ENCODE peak calls at places on chromosomes 6 and 20, in six cellular contexts. K is CD8-positive, alpha-beta T cell; L is heart left ventricle; N is CD4-positive, alpha-beta T cell; S is RWPE1; R is hepatocyte. W is an unnamed sample.

GRCh38 chr6:167341665-167342655 is 17.1 kb downstream of the TTLL2 start:
- DNase-seq in K (no peak), L (no peak), N (no peak), S (no peak), R (peak), W (no peak)

GRCh38 chr20:44271915-44272663 is 25.0 kb downstream of the GDAP1L1 start:
- DNase-seq in K (no peak), L (no peak), N (no peak), S (no peak), R (no peak), W (no peak)

GRCh38 chr20:916125-916799 is at the start of gene ANGPT4:
- DNase-seq in K (no peak), L (no peak), N (no peak), S (no peak), R (no peak), W (no peak)

GRCh38 chr6:105901583-105901982 is 184.6 kb upstream of the PRDM1 start:
- DNase-seq in K (no peak), L (no peak), N (no peak), S (no peak), R (no peak), W (no peak)

GRCh38 chr20:45927071-45927878 is 7.2 kb upstream of the PCIF1 start:
- DNase-seq in K (no peak), L (no peak), N (no peak), S (no peak), R (no peak), W (no peak)

GRCh38 chr6:170221052-170221752 is 69.7 kb downstream of the DLL1 start:
- DNase-seq in K (no peak), L (no peak), N (no peak), S (no peak), R (no peak), W (peak)

GRCh38 chr20:22402550-22402949 is 181.8 kb downstream of the FOXA2 start:
- DNase-seq in K (no peak), L (no peak), N (no peak), S (no peak), R (no peak), W (no peak)

GRCh38 chr6:158684745-158685355 is 35.0 kb downstream of the SYTL3 start:
- DNase-seq in K (no peak), L (no peak), N (no peak), S (no peak), R (no peak), W (no peak)

DNA sequence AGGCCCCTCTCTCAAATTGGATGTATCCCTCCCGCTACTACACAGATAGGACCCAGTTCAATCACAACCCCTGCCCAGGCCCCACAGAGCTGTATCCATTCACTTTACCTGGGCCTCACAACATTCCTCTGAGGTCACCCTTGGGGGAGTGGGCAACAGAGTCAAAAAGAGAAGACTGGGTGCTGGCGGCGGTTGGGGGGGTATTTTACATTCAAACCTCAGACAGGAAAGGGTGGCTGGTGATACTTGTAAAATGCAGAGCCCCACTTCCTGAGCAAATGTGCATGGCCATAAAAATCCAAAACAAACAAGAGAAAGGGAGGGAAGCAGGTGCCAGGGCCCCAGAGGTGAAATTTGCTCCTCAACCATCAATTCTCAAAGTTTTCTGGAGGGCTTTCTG is 3.5 kb downstream of the LRFN2 start:
- DNase-seq in K (no peak), L (no peak), N (no peak), S (no peak), R (no peak), W (no peak)
- TF ChIP-seq CTCF in K (no peak), L (no peak), N (no peak), S (no peak), R (no peak), W (no peak)

GRCh38 chr20:57711826-57712225 is 2.0 kb upstream of the PMEPA1 start:
- DNase-seq in K (no peak), L (no peak), N (no peak), S (no peak), R (no peak), W (no peak)
- H3K27ac ChIP-seq in K (no peak), L (no peak), N (no peak), S (peak), R (no peak), W (peak)

GRCh38 chr20:58624687-58625086 is 26.4 kb upstream of the STX16 start:
- DNase-seq in K (no peak), L (no peak), N (no peak), S (no peak), R (no peak), W (peak)

GRCh38 chr20:58623579-58624473 is 27.3 kb upstream of the STX16 start:
- DNase-seq in K (no peak), L (peak), N (no peak), S (peak), R (peak), W (peak)

GRCh38 chr20:58622671-58623578 is 28.2 kb upstream of the STX16 start:
- DNase-seq in K (no peak), L (no peak), N (no peak), S (no peak), R (no peak), W (no peak)

GRCh38 chr20:58619847-58620431 is 31.1 kb upstream of the STX16 start:
- DNase-seq in K (no peak), L (no peak), N (no peak), S (peak), R (no peak), W (no peak)

DNA sequence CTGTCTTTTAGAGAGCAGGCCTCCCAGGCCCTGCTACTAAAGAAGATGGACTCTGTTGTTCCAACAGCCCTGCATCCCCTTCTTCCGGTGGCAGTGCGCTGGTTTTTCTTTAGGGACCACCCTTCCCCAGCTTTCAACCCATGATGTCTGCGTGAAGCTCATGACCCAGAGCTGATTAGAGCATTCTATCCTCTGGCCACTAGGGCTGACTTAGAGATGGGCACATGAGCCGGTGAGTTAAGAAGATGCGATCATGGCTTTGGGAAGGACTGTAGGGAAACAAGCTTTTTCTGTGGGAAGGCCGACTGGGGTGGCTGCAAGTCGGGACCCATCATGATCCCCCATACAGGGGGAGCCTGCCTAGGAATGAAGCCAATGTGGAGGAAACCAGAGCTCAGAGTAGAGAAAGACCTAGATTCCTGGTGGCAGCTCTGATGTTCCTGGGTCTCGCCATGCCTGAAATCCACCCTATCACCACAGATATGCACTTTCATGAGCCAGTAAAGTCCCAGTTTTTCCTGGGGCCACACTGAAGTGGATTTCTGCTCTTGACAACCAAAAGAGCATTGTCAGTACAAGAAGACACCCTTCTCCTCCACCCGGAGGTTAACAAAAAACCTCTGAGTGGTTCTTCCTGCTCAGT is 29.1 kb upstream of the STX16 start:
- DNase-seq in K (no peak), L (no peak), N (no peak), S (no peak), R (no peak), W (no peak)
- TF ChIP-seq CTCF in K (no peak), L (no peak), N (no peak), S (no peak), R (peak), W (no peak)

DNA sequence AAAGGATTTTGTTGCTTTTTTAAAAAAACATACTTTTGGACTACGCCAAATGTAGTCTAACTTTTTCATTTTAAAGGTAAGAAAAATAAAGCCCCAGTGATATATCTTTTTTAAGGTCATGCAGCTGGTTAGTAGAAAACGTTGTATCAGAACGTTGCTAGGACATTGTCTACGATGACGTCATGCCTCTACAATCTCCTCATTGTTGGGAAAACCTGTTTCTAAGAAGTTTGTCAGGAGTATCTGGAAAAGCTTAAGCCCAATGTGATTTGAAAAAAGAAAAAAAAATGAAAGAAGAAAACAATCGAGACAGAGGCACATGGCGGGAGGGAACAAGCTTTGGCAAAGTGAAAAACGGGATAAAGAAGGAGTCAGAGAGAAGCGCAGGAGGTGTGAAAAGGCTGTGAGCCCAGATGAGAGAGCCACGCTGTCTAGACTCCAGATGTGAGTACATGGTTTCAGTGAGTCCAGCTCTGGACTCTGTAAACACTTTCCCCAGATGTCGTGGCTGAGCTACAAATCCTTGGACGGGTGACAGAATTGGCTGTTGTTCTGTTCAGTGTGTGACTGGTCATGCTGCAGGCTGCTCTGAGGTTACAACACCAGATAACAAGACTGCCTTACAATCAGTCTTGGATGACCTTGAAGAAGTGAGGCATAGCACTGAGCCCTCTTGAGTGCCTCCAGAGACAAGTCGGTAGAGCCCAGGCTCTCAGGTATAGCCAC is 656.7 kb upstream of the ID4 start:
- DNase-seq in K (no peak), L (peak), N (no peak), S (no peak), R (peak), W (peak)
- H3K27ac ChIP-seq in K (no peak), L (peak), N (no peak), S (no peak), R (peak), W (peak)

GRCh38 chr6:147507162-147508072 is 1.1 kb upstream of the SAMD5 start:
- DNase-seq in K (no peak), L (peak), N (no peak), S (peak), R (peak), W (peak)

GRCh38 chr6:147504848-147505247 is 3.6 kb upstream of the SAMD5 start:
- DNase-seq in K (no peak), L (no peak), N (no peak), S (no peak), R (no peak), W (no peak)

GRCh38 chr6:147508871-147509608 is 550 bp downstream of the SAMD5 start:
- DNase-seq in K (no peak), L (no peak), N (no peak), S (no peak), R (peak), W (no peak)

GRCh38 chr6:147508073-147508870 is at the start of gene SAMD5:
- DNase-seq in K (no peak), L (peak), N (no peak), S (peak), R (peak), W (peak)

DNA sequence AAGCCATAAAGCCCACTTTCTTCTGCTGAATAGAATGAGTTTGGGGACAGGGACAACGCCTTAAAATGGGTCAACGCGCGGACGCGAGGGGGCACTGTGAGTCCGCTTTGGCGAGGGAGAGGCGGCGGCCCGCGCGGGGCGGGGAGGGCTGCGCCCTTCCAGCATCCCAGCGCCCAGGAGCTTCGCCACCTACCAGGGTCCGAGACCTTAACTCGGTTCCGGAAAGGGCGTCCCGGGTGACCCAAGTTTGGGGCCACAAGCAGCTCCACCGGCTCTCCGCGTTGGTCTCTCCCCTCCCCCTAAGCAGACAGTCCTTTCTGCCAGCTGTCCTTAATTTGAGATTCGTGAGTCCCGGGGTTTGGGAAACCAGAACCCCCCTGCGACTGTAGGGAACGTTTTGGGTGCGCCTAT is 1.8 kb upstream of the SAMD5 start:
- DNase-seq in K (no peak), L (peak), N (no peak), S (peak), R (peak), W (peak)
- TF ChIP-seq CTCF in K (no peak), L (peak), N (no peak), S (peak), R (peak), W (peak)